ENCODE peak calls at places on chromosomes 12 and 14, in five cellular contexts. G is keratinocyte, L is left lung, H is body of pancreas, C is ovary. U is an unnamed sample.

GRCh38 chr14:93892923-93893549 is 34.1 kb upstream of the FAM181A start:
- DNase-seq in G (peak), L (peak), H (peak), C (peak), U (peak)

GRCh38 chr12:18439541-18439940 is 178.2 kb downstream of the PIK3C2G start:
- DNase-seq in G (no peak), L (no peak), H (no peak), C (no peak), U (no peak)

GRCh38 chr12:55932546-55932919 is 1.6 kb downstream of the DGKA start:
- DNase-seq in G (no peak), L (no peak), H (no peak), C (no peak), U (no peak)

GRCh38 chr12:124515981-124516380 is 51.4 kb downstream of the NCOR2 start:
- DNase-seq in G (no peak), L (no peak), H (peak), C (no peak), U (peak)

GRCh38 chr14:85471156-85471555 is 58.8 kb upstream of the FLRT2 start:
- DNase-seq in G (no peak), L (no peak), H (no peak), C (no peak), U (no peak)

GRCh38 chr12:34404377-34405285 is 382.3 kb downstream of the ALG10 start:
- DNase-seq in G (no peak), L (peak), H (peak), C (peak), U (peak)

GRCh38 chr14:105848570-105848969 is 322.2 kb downstream of the TMEM121 start:
- DNase-seq in G (no peak), L (no peak), H (no peak), C (no peak), U (no peak)

GRCh38 chr12:45462506-45462905 is 246.6 kb downstream of the ANO6 start:
- DNase-seq in G (no peak), L (no peak), H (no peak), C (no peak), U (no peak)

GRCh38 chr12:118136559-118137003 is 657 bp downstream of the PEBP1 start:
- DNase-seq in G (no peak), L (peak), H (peak), C (peak), U (peak)

GRCh38 chr14:75561013-75561432 is 17.4 kb upstream of the FLVCR2 start:
- DNase-seq in G (peak), L (peak), H (peak), C (peak), U (peak)

GRCh38 chr12:59149995-59150642 is 229.8 kb upstream of the LRIG3 start:
- DNase-seq in G (peak), L (no peak), H (peak), C (no peak), U (peak)

GRCh38 chr14:103711516-103712431 is 3.5 kb downstream of the XRCC3 start:
- DNase-seq in G (no peak), L (no peak), H (peak), C (no peak), U (peak)

GRCh38 chr14:90276627-90277367 is 20.4 kb downstream of the PSMC1 start:
- DNase-seq in G (no peak), L (peak), H (no peak), C (no peak), U (peak)

GRCh38 chr12:93153321-93153720 is 224.2 kb upstream of the EEA1 start:
- DNase-seq in G (no peak), L (no peak), H (no peak), C (no peak), U (no peak)

GRCh38 chr14:54857830-54858269 is 44.8 kb downstream of the GCH1 start:
- DNase-seq in G (no peak), L (no peak), H (no peak), C (no peak), U (no peak)

GRCh38 chr14:66508846-66509621 is 1.1 kb downstream of the GPHN start:
- DNase-seq in G (no peak), L (peak), H (peak), C (peak), U (peak)

GRCh38 chr12:3655331-3655900 is 97.5 kb downstream of the CRACR2A start:
- DNase-seq in G (no peak), L (no peak), H (no peak), C (no peak), U (peak)

GRCh38 chr12:100995771-100996170 is 201.2 kb downstream of the ANO4 start:
- DNase-seq in G (no peak), L (no peak), H (no peak), C (no peak), U (no peak)

GRCh38 chr12:114400925-114401324 is 5.0 kb downstream of the TBX5 start:
- DNase-seq in G (no peak), L (no peak), H (no peak), C (no peak), U (no peak)

GRCh38 chr14:61113561-61113960 is 132.5 kb downstream of the SLC38A6 start:
- DNase-seq in G (no peak), L (no peak), H (no peak), C (no peak), U (no peak)

GRCh38 chr14:61110683-61111082 is 129.6 kb downstream of the SLC38A6 start:
- DNase-seq in G (no peak), L (no peak), H (no peak), C (no peak), U (no peak)

GRCh38 chr14:61111145-61112130 is 130.4 kb downstream of the SLC38A6 start:
- DNase-seq in G (no peak), L (no peak), H (no peak), C (no peak), U (no peak)

GRCh38 chr14:61109288-61109687 is 128.2 kb downstream of the SLC38A6 start:
- DNase-seq in G (no peak), L (no peak), H (no peak), C (no peak), U (no peak)

GRCh38 chr14:61112506-61112905 is 131.5 kb downstream of the SLC38A6 start:
- DNase-seq in G (no peak), L (no peak), H (no peak), C (no peak), U (no peak)
- H3K27ac ChIP-seq in G (no peak), L (no peak), H (no peak), C (no peak), U (no peak)

GRCh38 chr12:109946505-109946904 is 46.4 kb downstream of the TCHP start:
- DNase-seq in G (no peak), L (no peak), H (peak), C (peak), U (peak)

GRCh38 chr12:109949089-109949488 is 47.1 kb downstream of the GIT2 start:
- DNase-seq in G (no peak), L (no peak), H (peak), C (no peak), U (peak)

GRCh38 chr12:109947511-109947910 is 47.4 kb downstream of the TCHP start:
- DNase-seq in G (no peak), L (no peak), H (no peak), C (no peak), U (no peak)

GRCh38 chr12:109946913-109947312 is 46.8 kb downstream of the TCHP start:
- DNase-seq in G (no peak), L (no peak), H (no peak), C (no peak), U (no peak)

DNA sequence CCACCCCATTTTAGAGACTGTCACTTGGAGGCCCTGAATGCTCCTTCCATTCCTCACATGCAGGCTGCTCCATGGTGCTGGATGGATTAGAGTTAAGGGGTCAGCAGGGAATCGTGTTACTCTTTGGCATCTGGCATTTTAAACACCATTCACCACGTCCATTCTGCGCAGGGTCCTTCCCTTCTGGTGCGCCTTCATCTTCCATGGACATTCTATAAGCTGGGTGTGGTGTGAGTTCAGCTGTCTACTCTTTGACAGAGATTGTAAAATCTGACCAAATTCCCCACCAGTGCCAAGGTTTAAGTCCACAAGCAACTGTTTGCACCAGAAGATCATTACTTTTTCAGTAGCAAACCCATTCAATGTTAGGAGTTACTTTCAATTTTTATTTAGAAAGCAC is 47.8 kb downstream of the GIT2 start:
- DNase-seq in G (no peak), L (no peak), H (no peak), C (no peak), U (no peak)
- H3K27ac ChIP-seq in G (no peak), L (peak), H (peak), C (no peak), U (no peak)

DNA sequence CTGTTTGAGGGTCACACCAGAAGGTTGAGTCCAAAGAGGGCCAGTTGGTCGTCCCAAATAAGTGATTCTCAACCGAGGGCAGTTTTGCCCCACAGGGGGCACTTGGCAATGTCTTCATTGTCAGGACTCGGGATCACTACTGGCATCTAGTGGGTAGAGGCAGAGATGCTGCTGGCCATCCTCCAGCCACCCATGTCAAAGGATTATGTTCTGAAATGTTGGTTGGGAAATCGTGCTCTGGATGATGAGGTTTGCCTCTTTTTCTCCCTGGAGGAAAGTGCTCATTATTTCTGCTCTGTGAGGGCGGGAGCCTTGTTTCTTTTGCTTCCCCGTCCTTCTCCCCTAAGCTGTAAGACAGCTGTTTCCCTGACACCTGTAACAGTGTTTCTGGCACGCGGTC is 3.6 kb downstream of the ZNF839 start:
- DNase-seq in G (no peak), L (no peak), H (peak), C (peak), U (peak)
- H3K27ac ChIP-seq in G (no peak), L (no peak), H (no peak), C (no peak), U (peak)

GRCh38 chr12:53059434-53060063 is 9.7 kb downstream of the TNS2 start:
- DNase-seq in G (no peak), L (no peak), H (no peak), C (no peak), U (no peak)
- H3K27ac ChIP-seq in G (no peak), L (no peak), H (no peak), C (peak), U (peak)

DNA sequence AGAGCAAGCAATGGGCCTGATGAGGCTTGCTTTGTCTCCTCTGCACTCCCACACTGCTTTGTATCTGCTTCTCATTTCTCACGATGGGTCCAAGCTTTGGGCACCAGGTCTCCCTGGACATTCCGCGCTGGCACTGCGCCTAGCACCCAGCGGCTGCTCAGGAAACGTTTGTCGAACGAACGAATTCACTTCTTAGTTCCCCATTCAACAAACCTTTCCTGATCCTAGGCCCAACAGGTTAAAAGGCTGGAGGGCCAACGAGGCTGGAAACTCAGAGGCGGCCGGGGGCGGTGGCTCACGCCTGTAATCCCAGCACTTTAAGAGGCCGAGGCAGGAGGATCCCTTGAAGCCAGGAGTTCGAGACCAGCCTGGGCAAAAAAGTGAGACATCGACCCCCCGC is 1.0 kb upstream of the GLRX5 start:
- DNase-seq in G (no peak), L (no peak), H (no peak), C (peak), U (peak)
- H3K27ac ChIP-seq in G (peak), L (peak), H (peak), C (no peak), U (peak)

U was measured in testis.